ENCODE peak calls at places on chromosomes 5 and 9, in five cellular contexts. H is tibial artery, U is HFF-Myc, S is BJ, D is AG04450. N is an unnamed sample.

GRCh38 chr5:35626108-35626507 is 8.4 kb downstream of the SPEF2 start:
- DNase-seq in S (peak), U (no peak), H (no peak), D (no peak), N (no peak)

GRCh38 chr9:127162046-127162445 is 39.6 kb upstream of the ANGPTL2 start:
- DNase-seq in H (peak), D (no peak), S (no peak), U (no peak), N (no peak)

GRCh38 chr5:129460121-129460950 is at the start of gene ADAMTS19:
- DNase-seq in D (no peak), H (no peak), U (no peak), S (no peak), N (no peak)

GRCh38 chr5:139382371-139382770 is 726 bp downstream of the SLC23A1 start:
- DNase-seq in U (no peak), S (no peak), H (peak), D (no peak), N (no peak)

GRCh38 chr9:136751244-136751643 is 2.9 kb upstream of the LCN6 start:
- DNase-seq in D (no peak), U (no peak), H (no peak), S (no peak), N (no peak)

GRCh38 chr9:131732636-131733340 is 7.1 kb downstream of the RAPGEF1 start:
- DNase-seq in S (no peak), D (no peak), U (no peak), H (no peak), N (no peak)

GRCh38 chr9:123544007-123544827 is 188.2 kb downstream of the CRB2 start:
- DNase-seq in H (no peak), S (no peak), D (no peak), U (no peak), N (no peak)

GRCh38 chr9:137988701-137989100 is 111.1 kb downstream of the CACNA1B start:
- DNase-seq in U (no peak), H (peak), D (no peak), S (no peak), N (no peak)

GRCh38 chr9:104725014-104725413 is 22.5 kb upstream of the NIPSNAP3A start:
- DNase-seq in D (no peak), H (no peak), U (no peak), S (no peak), N (no peak)

GRCh38 chr5:174221454-174221853 is 175.9 kb downstream of the NSG2 start:
- DNase-seq in H (no peak), S (no peak), D (no peak), U (no peak), N (no peak)

GRCh38 chr5:35003018-35003957 is 44.5 kb downstream of the AGXT2 start:
- DNase-seq in S (no peak), D (no peak), U (peak), H (no peak), N (no peak)

GRCh38 chr5:94223231-94223630 is 395.2 kb downstream of the KIAA0825 start:
- DNase-seq in H (no peak), S (no peak), D (no peak), U (no peak), N (no peak)

GRCh38 chr5:135977375-135977928 is 22.7 kb upstream of the LECT2 start:
- DNase-seq in D (no peak), S (no peak), H (peak), U (no peak), N (peak)

GRCh38 chr5:38011641-38012188 is 171.9 kb upstream of the GDNF start:
- DNase-seq in S (no peak), U (no peak), H (no peak), D (no peak), N (no peak)

GRCh38 chr9:86407022-86407421 is 52.8 kb upstream of the TUT7 start:
- DNase-seq in H (no peak), S (no peak), U (no peak), D (no peak), N (peak)

GRCh38 chr9:137458194-137459146 is 664 bp downstream of the NSMF start:
- DNase-seq in S (no peak), H (peak), U (no peak), D (no peak), N (no peak)

GRCh38 chr5:148810821-148811220 is 15.6 kb upstream of the ADRB2 start:
- DNase-seq in S (no peak), H (no peak), D (no peak), U (no peak), N (no peak)

GRCh38 chr5:166166071-166166470 is 2125.4 kb upstream of the WWC1 start:
- DNase-seq in S (no peak), H (no peak), U (no peak), D (no peak), N (no peak)

GRCh38 chr5:157026789-157027424 is 32.0 kb downstream of the HAVCR1 start:
- DNase-seq in U (no peak), S (no peak), H (no peak), D (no peak), N (no peak)

GRCh38 chr5:82312373-82312856 is 34.3 kb upstream of the RPS23 start:
- DNase-seq in H (peak), U (peak), S (no peak), D (peak), N (no peak)

GRCh38 chr5:132046915-132047314 is 13.5 kb upstream of the IL3 start:
- DNase-seq in U (no peak), H (no peak), S (no peak), D (no peak), N (no peak)

GRCh38 chr5:72818866-72819534 is 2.5 kb downstream of the TNPO1 start:
- DNase-seq in S (no peak), U (no peak), D (no peak), H (no peak), N (peak)

GRCh38 chr5:177302354-177303110 is 987 bp downstream of the RAB24 start:
- DNase-seq in H (no peak), D (no peak), S (no peak), U (no peak), N (no peak)

GRCh38 chr5:178224403-178224802 is 8.2 kb downstream of the PHYKPL start:
- DNase-seq in S (no peak), U (no peak), H (no peak), D (no peak), N (no peak)

GRCh38 chr5:132195727-132196126 is 31.9 kb downstream of the P4HA2 start:
- DNase-seq in S (no peak), D (no peak), U (no peak), H (no peak), N (no peak)

GRCh38 chr9:35035851-35036701 is 36.3 kb downstream of the VCP start:
- DNase-seq in S (no peak), H (peak), D (no peak), U (peak), N (no peak)
- H3K4me3 ChIP-seq in S (peak), H (peak), D (peak), U (peak), N (peak)

DNA sequence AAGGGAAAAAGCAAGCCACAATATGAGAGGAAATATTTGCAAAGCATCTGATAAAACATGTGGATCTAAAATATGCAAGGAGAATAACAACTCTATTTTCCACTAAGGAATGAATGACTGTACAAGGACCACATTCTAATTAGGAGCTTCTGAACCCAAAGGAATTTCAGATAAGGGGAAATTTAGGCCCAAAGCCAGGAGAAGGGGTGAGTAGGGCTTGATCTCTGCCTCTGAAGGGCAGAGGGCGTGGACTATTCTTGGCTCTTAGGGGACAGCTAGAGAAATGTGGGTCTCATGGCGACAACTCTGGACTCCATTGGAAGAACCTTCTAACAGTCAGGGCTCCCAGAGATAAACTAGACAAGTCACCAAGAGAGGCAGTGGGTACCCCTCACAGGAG is 132.7 kb upstream of the GABRP start:
- DNase-seq in S (no peak), U (no peak), D (no peak), H (no peak), N (no peak)
- H3K4me3 ChIP-seq in S (no peak), U (no peak), D (no peak), H (no peak), N (no peak)

GRCh38 chr9:113873926-113874325 is 2.2 kb upstream of the ZNF618 start:
- DNase-seq in H (no peak), S (no peak), U (no peak), D (no peak), N (no peak)

GRCh38 chr9:113875917-113876805 is at the start of gene ZNF618:
- DNase-seq in S (no peak), D (no peak), U (no peak), H (peak), N (no peak)

GRCh38 chr9:113876806-113877236 is 712 bp downstream of the ZNF618 start:
- DNase-seq in H (no peak), S (no peak), U (no peak), D (no peak), N (no peak)

GRCh38 chr9:113873446-113873845 is 2.7 kb upstream of the ZNF618 start:
- DNase-seq in D (no peak), S (no peak), U (no peak), H (no peak), N (no peak)

GRCh38 chr9:113875420-113875916 is 641 bp upstream of the ZNF618 start:
- DNase-seq in H (no peak), U (no peak), S (no peak), D (no peak), N (no peak)
- H3K4me3 ChIP-seq in H (peak), U (peak), S (peak), D (peak), N (peak)

DNA sequence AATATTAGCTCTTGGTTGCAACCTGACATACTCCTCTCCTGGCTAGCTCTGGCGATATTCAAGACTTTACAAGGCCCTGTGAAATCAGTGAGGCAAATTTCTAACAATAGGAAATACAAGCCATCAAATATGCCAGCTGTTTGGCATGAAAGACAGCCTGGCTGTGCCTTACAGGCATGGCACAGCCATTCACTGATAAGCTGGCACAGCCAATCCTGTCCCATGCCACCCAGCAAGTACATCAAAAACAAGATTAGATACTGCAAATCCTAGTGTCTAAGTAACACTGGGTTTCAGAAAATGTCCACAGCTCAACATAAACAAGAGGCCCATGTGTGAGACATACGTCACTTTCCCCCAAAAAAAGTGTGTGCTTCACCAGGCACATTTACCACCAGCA is 1045.8 kb upstream of the DMAC1 start:
- DNase-seq in U (no peak), S (no peak), D (no peak), H (no peak), N (no peak)
- H3K4me3 ChIP-seq in U (no peak), S (no peak), D (no peak), H (no peak), N (no peak)

DNA sequence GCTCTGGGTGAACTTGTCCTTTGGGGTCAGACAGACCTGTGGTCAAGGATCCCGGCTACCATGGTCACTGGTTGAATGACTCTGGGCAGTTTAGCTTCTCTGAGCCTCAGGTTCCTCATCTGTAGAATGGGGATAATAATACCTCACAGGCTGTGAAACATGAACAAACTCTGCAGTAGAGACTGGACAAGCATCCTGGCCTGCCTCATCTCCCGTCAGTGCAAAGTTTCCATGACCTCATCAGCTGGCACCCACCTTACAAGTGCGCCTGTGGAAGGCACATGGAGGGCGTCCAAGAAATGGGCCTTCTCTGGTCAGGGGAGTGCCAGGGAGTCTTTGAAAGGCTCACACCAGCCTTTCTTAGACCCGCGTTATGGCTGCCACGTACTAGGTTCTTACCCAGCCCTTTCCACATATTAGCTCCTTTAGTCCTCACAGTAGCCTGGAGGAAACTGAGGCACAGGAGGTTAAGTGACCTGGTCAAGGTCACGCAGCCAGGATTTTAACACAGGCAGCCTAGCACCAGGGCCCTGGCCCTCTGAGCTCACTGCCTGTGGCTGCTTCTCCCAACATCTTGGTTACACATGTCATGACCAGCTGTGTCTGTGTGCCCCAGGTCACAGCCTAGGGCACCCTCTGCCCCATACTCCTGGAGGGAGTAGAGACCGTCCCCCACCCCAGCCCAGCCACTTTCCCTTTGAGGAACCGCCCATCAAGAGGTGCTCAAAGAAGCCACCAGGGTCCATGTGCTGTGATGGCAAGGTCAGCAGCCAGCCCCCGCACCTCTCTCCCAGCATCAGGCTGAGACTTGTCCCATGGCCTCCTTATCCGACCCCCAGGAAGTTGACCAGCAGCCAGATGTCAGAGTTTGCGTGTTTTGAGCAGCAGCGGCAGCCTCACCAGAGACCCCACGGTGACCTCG is 39.4 kb upstream of the RPL26L1 start:
- DNase-seq in S (no peak), H (peak), D (no peak), U (no peak), N (no peak)
- H3K4me3 ChIP-seq in S (no peak), H (no peak), D (no peak), U (no peak), N (no peak)

DNA sequence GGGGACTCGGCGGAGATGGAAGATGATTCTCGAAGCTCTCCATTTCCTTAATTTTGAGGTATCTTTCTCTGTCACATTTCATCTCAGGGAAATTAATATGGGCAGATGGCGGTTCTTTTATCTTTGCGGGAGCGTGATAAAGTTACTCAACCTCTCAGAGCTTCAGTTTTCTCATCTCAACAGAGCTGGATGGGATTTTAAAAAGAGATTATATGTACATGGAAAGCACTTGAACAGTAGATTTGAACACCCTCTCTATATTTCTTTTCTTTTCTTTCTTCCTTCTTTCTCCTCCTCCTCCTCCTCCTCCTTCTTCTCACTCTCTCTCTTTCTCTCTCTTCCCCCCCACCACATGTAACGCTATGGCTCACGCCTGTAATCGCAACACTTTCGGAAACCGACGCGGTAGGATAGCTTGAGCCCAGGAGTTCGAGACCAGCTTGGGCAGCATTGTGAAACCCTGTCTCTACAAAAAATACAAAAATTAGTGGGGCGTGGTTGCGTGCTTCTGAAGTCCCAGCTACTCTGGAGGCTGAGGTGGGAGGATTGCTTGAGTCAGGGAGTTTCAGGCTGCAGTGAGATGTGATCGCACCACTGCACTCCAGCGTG is 603 bp upstream of the GLDC start:
- DNase-seq in U (no peak), D (no peak), S (no peak), H (no peak), N (no peak)
- H3K4me3 ChIP-seq in U (peak), D (peak), S (no peak), H (peak), N (peak)

DNA sequence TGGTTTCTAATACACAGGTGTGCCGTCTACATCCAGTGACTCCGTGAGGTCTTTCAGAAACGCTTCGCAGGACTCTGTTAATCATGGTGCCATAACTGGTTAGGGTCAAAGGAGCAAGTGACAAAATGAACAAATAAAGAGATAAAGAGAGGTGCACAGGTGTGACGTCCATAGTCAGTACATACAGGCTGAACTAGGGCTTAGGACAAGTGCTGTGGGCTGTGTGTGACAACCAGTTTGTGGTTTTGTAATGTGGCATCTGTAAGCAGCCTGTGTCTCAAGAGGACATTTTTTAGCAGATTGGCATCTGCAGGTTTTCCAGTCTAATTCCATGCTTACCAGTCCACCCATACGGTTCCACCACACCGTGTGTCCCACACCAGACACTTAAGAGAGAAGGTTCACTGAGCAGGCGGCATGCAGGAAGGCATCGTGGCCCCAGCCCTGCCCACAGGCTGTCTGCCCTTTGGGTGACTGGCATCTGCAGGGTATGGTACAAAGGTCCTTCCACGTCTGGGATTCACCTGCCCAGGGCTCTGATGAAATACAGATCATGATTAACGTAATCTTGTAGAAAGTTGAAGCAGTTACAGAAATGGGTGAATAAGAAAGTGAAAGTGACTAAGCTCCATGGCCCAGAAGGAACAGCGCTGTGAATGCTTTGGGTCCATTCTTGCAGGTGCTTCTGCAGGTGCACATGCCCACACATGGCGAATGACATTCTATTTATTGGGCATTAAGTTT is 26.9 kb downstream of the SRD5A1 start:
- DNase-seq in H (no peak), D (no peak), S (no peak), U (no peak), N (no peak)
- H3K4me3 ChIP-seq in H (no peak), D (no peak), S (no peak), U (no peak), N (no peak)